ENCODE peak calls at places on chromosomes 3 and 15, in seven cellular contexts. I, S, M, P, A, B and N are unnamed samples.

GRCh38 chr15:64536244-64536836 is 76.0 kb downstream of the ZNF609 start:
- DNase-seq in P (no peak), A (no peak), M (no peak), S (peak), B (no peak), I (no peak), N (no peak)

GRCh38 chr15:25345943-25346342 is 92.9 kb downstream of the UBE3A start:
- DNase-seq in B (peak), P (peak), I (no peak), S (no peak), M (peak), A (no peak), N (no peak)

GRCh38 chr3:30081904-30082303 is 524.5 kb upstream of the TGFBR2 start:
- DNase-seq in A (peak), M (no peak), P (no peak), S (no peak), B (no peak), I (no peak), N (no peak)

GRCh38 chr15:56341201-56341600 is 24.0 kb upstream of the TEX9 start:
- DNase-seq in B (no peak), A (no peak), P (peak), M (no peak), I (no peak), S (no peak), N (no peak)

GRCh38 chr3:169771651-169772529 is 1.3 kb upstream of the MYNN start:
- DNase-seq in P (peak), S (peak), A (peak), I (no peak), B (peak), M (peak), N (peak)

GRCh38 chr3:151047636-151048035 is 37.8 kb upstream of the MED12L start:
- DNase-seq in S (no peak), A (no peak), B (no peak), I (no peak), M (no peak), P (peak), N (no peak)

GRCh38 chr3:45593708-45594601 is 596 bp upstream of the LIMD1 start:
- DNase-seq in A (peak), P (peak), S (no peak), M (peak), B (peak), I (peak), N (peak)

GRCh38 chr3:110680365-110680909 is 391.2 kb upstream of the NECTIN3 start:
- DNase-seq in P (no peak), M (no peak), S (no peak), A (no peak), I (no peak), B (no peak), N (no peak)

GRCh38 chr3:13706886-13707285 is 158.0 kb downstream of the FBLN2 start:
- DNase-seq in P (no peak), M (no peak), I (no peak), S (no peak), A (peak), B (no peak), N (no peak)

GRCh38 chr3:195884691-195885035 is 23.7 kb downstream of the TNK2 start:
- DNase-seq in S (no peak), A (no peak), M (no peak), P (no peak), B (no peak), I (no peak), N (no peak)

GRCh38 chr3:48301814-48302194 is 31.7 kb downstream of the SPINK8 start:
- DNase-seq in I (no peak), A (peak), B (no peak), M (no peak), P (peak), S (no peak), N (peak)

GRCh38 chr15:70833897-70834765 is 19.8 kb downstream of the LARP6 start:
- DNase-seq in M (no peak), S (peak), A (no peak), P (peak), I (no peak), B (no peak), N (no peak)

GRCh38 chr15:90419738-90420487 is 31.9 kb downstream of the IQGAP1 start:
- DNase-seq in I (no peak), M (no peak), B (no peak), S (peak), A (no peak), P (no peak), N (no peak)

GRCh38 chr15:56939257-56939656 is 20.8 kb downstream of the TCF12 start:
- DNase-seq in P (no peak), S (no peak), M (no peak), I (no peak), A (no peak), B (no peak), N (no peak)

GRCh38 chr3:47868306-47868705 is 65.4 kb downstream of the DHX30 start:
- DNase-seq in M (no peak), A (no peak), P (no peak), B (no peak), S (no peak), I (no peak), N (no peak)

GRCh38 chr3:191387441-191388077 is 57.2 kb upstream of the UTS2B start:
- DNase-seq in S (no peak), I (no peak), B (no peak), A (no peak), M (no peak), P (no peak), N (no peak)

GRCh38 chr3:72683068-72683467 is 165.2 kb downstream of the SHQ1 start:
- DNase-seq in P (no peak), M (no peak), B (no peak), S (no peak), A (no peak), I (no peak), N (no peak)

GRCh38 chr3:11660242-11660641 is 16.5 kb upstream of the VGLL4 start:
- DNase-seq in A (no peak), B (no peak), I (no peak), S (no peak), P (no peak), M (no peak), N (no peak)

GRCh38 chr3:139982404-139982803 is 47.4 kb downstream of the CLSTN2 start:
- DNase-seq in I (no peak), M (peak), B (peak), A (no peak), P (peak), S (no peak), N (no peak)

GRCh38 chr3:137808015-137808414 is 43.9 kb downstream of the SOX14 start:
- DNase-seq in B (no peak), M (no peak), S (no peak), P (peak), A (no peak), I (no peak), N (no peak)

GRCh38 chr15:73750441-73750840 is 2.7 kb downstream of the INSYN1 start:
- DNase-seq in S (no peak), B (peak), M (no peak), A (no peak), P (no peak), I (no peak), N (no peak)

GRCh38 chr3:162082516-162082915 is 585.9 kb downstream of the OTOL1 start:
- DNase-seq in I (no peak), P (no peak), B (no peak), S (no peak), M (no peak), A (no peak), N (no peak)

GRCh38 chr3:66402596-66403267 is 98.1 kb downstream of the LRIG1 start:
- DNase-seq in B (no peak), S (no peak), M (no peak), A (no peak), I (no peak), P (no peak), N (no peak)

GRCh38 chr3:114582929-114583328 is 289.1 kb downstream of the TIGIT start:
- DNase-seq in S (no peak), A (no peak), I (no peak), B (no peak), M (no peak), P (no peak), N (no peak)

GRCh38 chr15:68431792-68432401 is at the start of gene ITGA11:
- DNase-seq in P (peak), I (peak), M (peak), A (peak), B (peak), S (no peak), N (peak)

GRCh38 chr3:39805650-39806049 is 3.8 kb upstream of the MYRIP start:
- DNase-seq in M (no peak), A (no peak), P (no peak), B (no peak), I (no peak), S (no peak), N (no peak)

GRCh38 chr3:119856695-119857094 is 74.8 kb downstream of the NR1I2 start:
- DNase-seq in B (no peak), M (no peak), P (no peak), I (no peak), S (no peak), A (no peak), N (no peak)

GRCh38 chr3:71512000-71512399 is 71.5 kb downstream of the FOXP1 start:
- DNase-seq in P (peak), S (no peak), M (no peak), A (peak), B (no peak), I (no peak), N (no peak)

GRCh38 chr3:158846803-158847465 is 45.1 kb downstream of the MFSD1 start:
- DNase-seq in S (no peak), P (no peak), M (no peak), B (no peak), I (no peak), A (no peak), N (no peak)

GRCh38 chr15:78316211-78317077 is 17.0 kb upstream of the SKIC8 start:
- DNase-seq in B (peak), S (no peak), P (peak), I (no peak), M (peak), A (peak), N (no peak)

GRCh38 chr3:133663569-133664313 is 2.0 kb upstream of the TOPBP1 start:
- DNase-seq in M (peak), P (peak), A (no peak), S (no peak), I (no peak), B (peak), N (no peak)

GRCh38 chr3:181695661-181696491 is 15.8 kb upstream of the SOX2 start:
- DNase-seq in B (no peak), S (no peak), A (no peak), M (peak), P (no peak), I (no peak), N (no peak)

GRCh38 chr15:97085806-97086205 is 755.3 kb downstream of the NR2F2 start:
- DNase-seq in P (no peak), A (no peak), S (no peak), B (no peak), M (no peak), I (no peak), N (no peak)

GRCh38 chr3:11514191-11514770 is 129.4 kb downstream of the VGLL4 start:
- DNase-seq in I (peak), B (no peak), A (no peak), P (no peak), M (no peak), S (no peak), N (no peak)

GRCh38 chr15:98952381-98952803 is 55.2 kb downstream of the PGPEP1L start:
- DNase-seq in P (no peak), M (no peak), B (no peak), A (no peak), S (no peak), I (no peak), N (no peak)

GRCh38 chr3:47379488-47379899 is 1.3 kb upstream of the PTPN23 start:
- DNase-seq in I (no peak), A (no peak), B (no peak), M (no peak), P (no peak), S (no peak), N (no peak)

GRCh38 chr3:2250783-2251182 is 152.1 kb downstream of the CNTN4 start:
- DNase-seq in A (no peak), B (no peak), S (no peak), M (no peak), I (no peak), P (no peak), N (no peak)

GRCh38 chr3:2244137-2244536 is 145.5 kb downstream of the CNTN4 start:
- DNase-seq in M (no peak), A (no peak), S (no peak), P (no peak), B (no peak), I (no peak), N (no peak)

GRCh38 chr3:2247249-2247648 is 148.6 kb downstream of the CNTN4 start:
- DNase-seq in B (no peak), A (no peak), M (no peak), I (no peak), P (no peak), S (no peak), N (no peak)

DNA sequence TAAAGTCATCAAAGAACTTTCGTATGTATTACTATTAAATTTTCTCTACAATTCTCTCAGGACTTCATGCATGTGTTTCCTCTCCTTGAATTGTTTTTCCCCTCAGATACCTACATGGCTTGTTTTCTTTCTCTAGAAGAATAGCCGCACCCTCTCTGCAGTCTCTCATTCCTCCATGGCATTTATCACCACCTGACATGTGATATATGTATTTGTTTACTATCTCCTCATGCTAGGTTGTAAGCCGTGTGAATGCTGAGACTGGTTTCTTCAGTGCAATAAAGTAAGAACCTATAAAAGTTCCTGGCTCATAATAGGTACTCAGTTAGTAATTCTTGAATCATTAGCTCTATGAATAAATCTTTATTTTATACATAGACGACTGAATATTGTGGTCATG is 149.2 kb downstream of the CNTN4 start:
- DNase-seq in S (no peak), I (no peak), A (no peak), P (no peak), M (no peak), B (no peak), N (no peak)
- TF ChIP-seq CTCF in S (no peak), I (no peak), A (no peak), P (no peak), M (no peak), B (no peak), N (no peak)

GRCh38 chr3:152281032-152281713 is 12.4 kb downstream of the MBNL1 start:
- DNase-seq in M (no peak), B (no peak), I (no peak), A (no peak), P (no peak), S (no peak), N (no peak)
- H3K27ac ChIP-seq in M (no peak), B (no peak), I (peak), A (peak), P (no peak), S (no peak), N (peak)

GRCh38 chr3:42582474-42583070 is 805 bp upstream of the SEC22C start:
- DNase-seq in S (no peak), B (no peak), M (no peak), P (peak), I (no peak), A (no peak), N (no peak)
- TF ChIP-seq CTCF in S (no peak), B (no peak), M (no peak), P (no peak), I (no peak), A (peak), N (no peak)

DNA sequence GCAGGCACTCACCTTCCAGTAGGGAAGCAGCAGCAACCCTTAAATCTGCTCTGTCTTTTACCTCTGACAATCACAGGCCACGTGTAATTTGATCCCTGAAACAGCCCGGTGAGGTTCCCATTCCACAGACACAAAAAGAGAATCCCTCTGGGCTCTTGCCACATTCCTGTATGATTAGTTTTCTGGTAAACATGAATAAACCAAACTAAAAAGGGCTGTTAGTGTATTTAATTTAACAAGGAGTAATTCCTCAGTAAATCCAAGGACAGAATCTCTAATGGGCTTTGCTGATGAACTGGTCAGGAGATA is 186.9 kb downstream of the FAM43A start:
- DNase-seq in A (no peak), P (peak), B (no peak), I (no peak), M (no peak), S (peak), N (no peak)
- H3K27ac ChIP-seq in A (peak), P (peak), B (peak), I (peak), M (no peak), S (peak), N (peak)